ENCODE peak calls at places on chromosomes 3 and 15, in four cellular contexts. N is CD8-positive, alpha-beta memory T cell; U is AG04450; X is tibial nerve. J is an unnamed sample.

GRCh38 chr15:66408254-66408653 is 21.5 kb downstream of the MAP2K1 start:
- DNase-seq in N (no peak), U (no peak), X (no peak), J (no peak)

GRCh38 chr3:186775999-186776398 is 7.4 kb upstream of the EIF4A2 start:
- DNase-seq in N (no peak), U (no peak), X (no peak), J (no peak)

GRCh38 chr3:24673596-24673995 is 178.9 kb upstream of the THRB start:
- DNase-seq in N (no peak), U (no peak), X (no peak), J (no peak)

GRCh38 chr3:65338571-65338970 is 650.8 kb upstream of the ADAMTS9 start:
- DNase-seq in N (no peak), U (no peak), X (no peak), J (no peak)

GRCh38 chr3:12947504-12948369 is 106.4 kb upstream of the RPL32 start:
- DNase-seq in N (no peak), U (peak), X (peak), J (no peak)

GRCh38 chr15:68488966-68489365 is 57.0 kb upstream of the ITGA11 start:
- DNase-seq in N (no peak), U (no peak), X (no peak), J (no peak)

GRCh38 chr3:59709702-59710555 is 660.1 kb upstream of the CFAP20DC start:
- DNase-seq in N (no peak), U (no peak), X (peak), J (no peak)

GRCh38 chr3:146491303-146491702 is 21.9 kb upstream of the PLSCR2 start:
- DNase-seq in N (no peak), U (no peak), X (no peak), J (no peak)

GRCh38 chr15:101525087-101525669 is 35.7 kb upstream of the PCSK6 start:
- DNase-seq in N (no peak), U (no peak), X (no peak), J (no peak)

GRCh38 chr3:37072892-37073291 is 79.6 kb downstream of the MLH1 start:
- DNase-seq in N (no peak), U (peak), X (no peak), J (no peak)

GRCh38 chr3:177431525-177432255 is 234.4 kb upstream of the TBL1XR1 start:
- DNase-seq in N (no peak), U (no peak), X (no peak), J (no peak)

GRCh38 chr3:12773724-12774105 is 14.7 kb upstream of the TMEM40 start:
- DNase-seq in N (no peak), U (no peak), X (no peak), J (no peak)

GRCh38 chr3:58965870-58966269 is 84.0 kb downstream of the CFAP20DC start:
- DNase-seq in N (no peak), U (no peak), X (no peak), J (no peak)

GRCh38 chr15:42285042-42285441 is 11.8 kb upstream of the TMEM87A start:
- DNase-seq in N (no peak), U (no peak), X (no peak), J (no peak)

GRCh38 chr3:153305189-153305588 is 143.2 kb downstream of the RAP2B start:
- DNase-seq in N (no peak), U (no peak), X (no peak), J (no peak)

GRCh38 chr15:38669160-38669505 is 104.5 kb upstream of the RASGRP1 start:
- DNase-seq in N (no peak), U (no peak), X (no peak), J (no peak)

GRCh38 chr15:78979456-78980320 is 34.8 kb upstream of the CTSH start:
- DNase-seq in N (peak), U (peak), X (no peak), J (peak)

GRCh38 chr3:182292586-182292985 is 500.7 kb upstream of the ATP11B start:
- DNase-seq in N (no peak), U (no peak), X (no peak), J (no peak)

GRCh38 chr3:87634426-87634825 is 358.0 kb upstream of the POU1F1 start:
- DNase-seq in N (no peak), U (no peak), X (no peak), J (no peak)

GRCh38 chr15:65595960-65596359 is 15.0 kb downstream of the INTS14 start:
- DNase-seq in N (no peak), U (no peak), X (no peak), J (no peak)

GRCh38 chr3:69454204-69454787 is 68.4 kb upstream of the FRMD4B start:
- DNase-seq in N (no peak), U (no peak), X (no peak), J (no peak)

GRCh38 chr15:29570121-29570930 is 251.9 kb downstream of the TJP1 start:
- DNase-seq in N (no peak), U (no peak), X (no peak), J (peak)

GRCh38 chr3:47581422-47581821 is 2.8 kb upstream of the CSPG5 start:
- DNase-seq in N (no peak), U (no peak), X (no peak), J (no peak)

GRCh38 chr3:185744997-185745843 is 79.6 kb downstream of the IGF2BP2 start:
- DNase-seq in N (no peak), U (peak), X (no peak), J (no peak)

GRCh38 chr3:116863270-116863770 is 153.7 kb downstream of the TUSC7 start:
- DNase-seq in N (no peak), U (no peak), X (no peak), J (no peak)

DNA sequence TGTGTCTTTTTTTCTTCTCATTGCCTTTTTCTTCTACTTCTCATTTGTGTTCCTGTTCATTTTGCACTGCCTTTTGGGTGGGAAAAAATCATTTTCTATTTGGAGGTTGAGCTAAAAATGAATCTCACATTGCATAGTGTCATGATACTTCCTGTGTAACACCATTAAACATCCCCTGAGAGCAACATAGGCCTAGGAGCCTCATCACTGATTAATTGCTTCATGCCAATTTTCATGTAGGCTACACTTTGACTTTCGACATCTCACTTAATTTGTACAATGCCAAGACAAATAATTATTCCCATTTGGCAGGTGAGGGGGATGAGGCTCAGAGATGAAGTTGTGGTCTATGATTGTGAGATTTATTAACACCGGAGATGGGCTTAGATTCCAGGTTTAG is 279.2 kb downstream of the EDEM1 start:
- DNase-seq in N (no peak), U (no peak), X (no peak), J (no peak)
- H3K27ac ChIP-seq in N (no peak), U (no peak), X (no peak), J (no peak)

GRCh38 chr15:90201944-90202375 is 830 bp downstream of the SEMA4B start:
- DNase-seq in N (no peak), U (no peak), X (no peak), J (no peak)
- H3K27ac ChIP-seq in N (peak), U (no peak), X (peak), J (peak)

GRCh38 chr3:119810018-119810435 is 28.1 kb downstream of the NR1I2 start:
- DNase-seq in N (peak), U (no peak), X (no peak), J (peak)

GRCh38 chr3:119808244-119808643 is 26.3 kb downstream of the NR1I2 start:
- DNase-seq in N (no peak), U (no peak), X (no peak), J (no peak)

GRCh38 chr3:119808843-119809242 is 26.9 kb downstream of the NR1I2 start:
- DNase-seq in N (no peak), U (no peak), X (no peak), J (no peak)

GRCh38 chr3:119812491-119813058 is 30.7 kb downstream of the NR1I2 start:
- DNase-seq in N (no peak), U (no peak), X (no peak), J (no peak)

DNA sequence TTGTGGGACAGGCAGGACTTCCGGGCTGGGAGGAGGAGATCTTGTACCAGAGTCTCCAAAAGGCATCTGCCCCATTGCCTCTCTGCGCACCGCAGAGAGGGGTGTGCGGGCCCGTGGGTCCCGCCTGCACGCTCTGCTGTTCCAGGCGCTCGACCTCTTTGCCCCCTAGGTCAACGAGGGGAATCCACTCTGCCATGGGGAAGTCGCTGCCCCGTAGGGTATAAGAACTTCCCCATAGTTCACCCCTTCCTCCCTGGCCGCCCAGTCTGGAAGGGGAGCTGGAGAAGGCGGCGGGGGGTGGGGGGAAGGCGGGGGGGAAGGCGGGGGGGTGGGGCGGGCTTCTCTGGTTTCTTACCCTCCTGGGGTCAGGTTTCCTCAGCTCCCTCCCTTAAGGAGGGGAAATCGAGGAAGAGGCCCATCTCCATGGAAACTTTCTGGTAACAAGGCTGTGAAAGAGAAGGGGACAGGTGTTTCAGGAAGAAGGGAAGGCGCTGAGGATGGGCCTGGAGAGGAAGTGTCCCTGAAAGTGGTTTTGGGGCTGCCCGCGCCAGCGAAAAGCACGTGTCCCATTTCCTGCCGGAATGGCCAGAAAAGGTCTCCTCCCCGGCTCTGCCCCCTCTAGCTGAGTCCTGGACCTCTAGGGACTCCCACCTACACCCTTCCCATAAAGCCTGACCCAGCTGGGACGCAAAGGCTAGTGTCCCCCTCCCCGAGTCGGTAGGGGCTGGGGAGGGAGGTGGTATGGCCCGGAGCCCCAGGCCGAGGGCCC is 27.5 kb downstream of the NR1I2 start:
- DNase-seq in N (no peak), U (no peak), X (no peak), J (no peak)
- H3K27ac ChIP-seq in N (no peak), U (no peak), X (no peak), J (no peak)

DNA sequence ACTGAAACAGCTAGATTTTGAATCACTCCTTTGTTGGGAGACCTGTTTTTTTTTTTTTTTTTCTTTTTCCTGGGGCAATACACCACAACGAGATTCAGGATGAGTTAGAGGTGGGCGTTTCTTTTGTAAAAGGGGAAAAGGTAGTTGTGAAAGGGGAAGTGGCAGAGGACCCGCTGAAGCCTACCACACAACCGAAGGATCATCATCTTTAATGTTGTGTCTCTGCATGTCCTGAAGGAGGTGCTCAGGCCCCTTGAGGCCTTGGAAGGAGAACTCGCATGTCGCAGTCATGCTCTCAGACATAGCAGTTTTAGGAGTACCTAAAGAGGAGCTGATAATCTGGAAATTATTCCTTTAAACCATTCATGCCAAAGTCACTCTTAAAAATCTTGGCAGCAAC is 137.9 kb upstream of the LRIG1 start:
- DNase-seq in N (no peak), U (no peak), X (no peak), J (no peak)
- H3K27ac ChIP-seq in N (no peak), U (no peak), X (no peak), J (no peak)

DNA sequence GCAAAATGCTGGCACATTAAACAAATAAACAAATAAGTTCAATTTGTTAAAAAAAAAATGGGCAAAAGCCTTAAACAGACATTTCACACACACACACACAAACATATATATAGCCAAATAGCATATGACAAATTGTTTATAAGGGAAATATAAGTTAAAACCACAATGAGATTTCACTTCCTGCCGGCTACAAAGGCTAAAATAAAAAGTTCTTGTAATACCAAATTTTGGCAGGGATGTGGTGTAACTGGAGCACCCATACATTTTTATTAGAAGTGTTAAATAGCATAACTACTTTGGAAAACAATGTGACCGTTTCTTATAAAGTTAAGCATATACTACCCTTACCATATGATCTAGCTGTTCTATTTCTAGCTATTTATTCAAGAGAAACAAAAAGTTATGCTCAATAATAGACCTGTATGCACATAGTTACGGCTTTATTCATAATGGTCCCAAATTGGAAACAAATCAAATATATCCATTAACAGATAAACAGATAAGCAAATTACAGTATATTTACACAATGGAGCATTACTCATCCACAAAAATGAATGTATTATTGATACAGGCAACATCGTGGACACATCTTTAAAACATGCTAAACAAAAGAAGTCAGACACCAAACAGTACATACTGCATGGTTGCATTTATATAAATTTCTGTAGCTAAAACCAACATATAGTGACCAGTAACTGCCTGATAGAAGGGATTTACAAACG is 93.9 kb downstream of the EOMES start:
- DNase-seq in N (no peak), U (no peak), X (no peak), J (no peak)
- H3K27ac ChIP-seq in N (no peak), U (no peak), X (no peak), J (no peak)

DNA sequence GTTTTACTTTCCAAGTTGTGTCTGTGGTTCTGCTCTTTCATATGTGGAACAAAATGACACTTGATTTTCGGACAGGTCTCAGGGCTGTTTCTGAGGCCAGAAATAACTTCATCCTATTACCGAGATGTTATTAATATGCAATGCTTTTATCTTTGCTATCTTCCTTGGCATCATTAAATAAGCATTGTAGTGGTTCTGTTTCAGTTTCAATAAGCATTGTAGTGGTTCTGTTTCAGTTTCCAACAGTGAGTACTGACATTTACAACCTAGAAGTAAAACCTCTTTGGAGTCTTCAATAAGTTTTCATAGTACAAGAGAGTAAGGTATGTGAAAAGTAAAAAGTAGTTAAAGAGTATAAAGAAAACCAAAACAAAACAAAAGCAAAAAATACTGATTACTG is 746.2 kb downstream of the GRM7 start:
- DNase-seq in N (no peak), U (no peak), X (no peak), J (no peak)
- H3K27ac ChIP-seq in N (no peak), U (no peak), X (no peak), J (no peak)

GRCh38 chr15:61253186-61253585 is 24.1 kb upstream of the RORA start:
- DNase-seq in N (no peak), U (no peak), X (no peak), J (no peak)
- H3K27ac ChIP-seq in N (no peak), U (no peak), X (no peak), J (no peak)

GRCh38 chr15:77691607-77692006 is 58.9 kb upstream of the LINGO1 start:
- DNase-seq in N (no peak), U (no peak), X (no peak), J (no peak)

GRCh38 chr15:77692614-77693013 is 59.9 kb upstream of the LINGO1 start:
- DNase-seq in N (no peak), U (no peak), X (no peak), J (no peak)

GRCh38 chr15:77693576-77693975 is 60.9 kb upstream of the LINGO1 start:
- DNase-seq in N (no peak), U (no peak), X (no peak), J (no peak)

GRCh38 chr15:77688270-77689058 is 55.8 kb upstream of the LINGO1 start:
- DNase-seq in N (no peak), U (no peak), X (no peak), J (no peak)

GRCh38 chr15:77689821-77690220 is 57.1 kb upstream of the LINGO1 start:
- DNase-seq in N (no peak), U (no peak), X (no peak), J (no peak)
- H3K27ac ChIP-seq in N (no peak), U (no peak), X (no peak), J (no peak)

DNA sequence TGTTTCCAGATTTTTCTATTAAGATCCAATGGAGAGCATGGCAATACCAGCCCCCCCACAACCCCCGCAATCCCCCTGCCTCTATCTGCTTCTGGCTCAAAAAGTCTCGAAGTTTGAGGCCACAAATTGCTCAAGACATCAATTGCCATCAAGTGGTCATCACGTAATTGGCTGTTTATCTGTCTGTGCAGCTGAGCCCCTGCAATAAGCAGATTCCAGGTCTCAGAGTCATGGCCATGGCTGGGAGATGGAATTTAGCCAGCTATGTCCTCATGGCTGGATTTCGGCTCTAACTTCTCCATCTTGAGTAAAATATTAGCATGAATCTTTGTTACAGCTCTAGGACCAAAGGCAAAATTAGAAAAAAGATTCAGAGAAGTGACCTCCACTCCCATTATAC is 22.7 kb downstream of the SSUH2 start:
- DNase-seq in N (no peak), U (peak), X (no peak), J (no peak)
- H3K27ac ChIP-seq in N (no peak), U (peak), X (no peak), J (no peak)